ENCODE peak calls at places on chromosomes 13 and 19, in six cellular contexts. C, T, N, R, J and Y are unnamed samples. For H3K36me3, the result is how much of the 10 kb centered on the place peaks cover.

GRCh38 chr19:28710278-28710677 is 502.7 kb downstream of the UQCRFS1 start:
- DNase-seq in C (peak), T (peak), N (peak), R (peak), J (no peak), Y (peak)

GRCh38 chr19:6393982-6394412 is 1.0 kb upstream of the GTF2F1 start:
- DNase-seq in C (no peak), T (no peak), N (no peak), R (peak), J (no peak), Y (no peak)

GRCh38 chr13:28564030-28564429 is 69.1 kb upstream of the FLT1 start:
- DNase-seq in C (no peak), T (no peak), N (no peak), R (peak), J (no peak), Y (no peak)

GRCh38 chr19:15323496-15324235 is 8.7 kb downstream of the BRD4 start:
- DNase-seq in C (peak), T (peak), N (peak), R (peak), J (no peak), Y (no peak)

GRCh38 chr19:41175825-41176734 is 16.9 kb upstream of the CYP2S1 start:
- DNase-seq in C (peak), T (peak), N (peak), R (peak), J (peak), Y (no peak)

GRCh38 chr13:41428155-41428554 is 29.2 kb upstream of the RGCC start:
- DNase-seq in C (peak), T (no peak), N (no peak), R (no peak), J (peak), Y (peak)

GRCh38 chr19:19502281-19502680 is 13.1 kb downstream of the TSSK6 start:
- DNase-seq in C (no peak), T (no peak), N (no peak), R (no peak), J (no peak), Y (no peak)

GRCh38 chr13:84446972-84447700 is 564.9 kb upstream of the SLITRK1 start:
- DNase-seq in C (peak), T (no peak), N (no peak), R (no peak), J (peak), Y (no peak)

GRCh38 chr19:44869728-44870470 is 21.2 kb upstream of the TOMM40 start:
- DNase-seq in C (no peak), T (peak), N (peak), R (no peak), J (no peak), Y (no peak)

GRCh38 chr13:81051873-81052272 is 710.9 kb upstream of the SPRY2 start:
- DNase-seq in C (peak), T (no peak), N (peak), R (no peak), J (no peak), Y (no peak)

GRCh38 chr19:15456441-15456840 is 6.7 kb upstream of the WIZ start:
- DNase-seq in C (no peak), T (no peak), N (no peak), R (no peak), J (no peak), Y (no peak)

GRCh38 chr13:30739646-30740642 is 4.6 kb downstream of the ALOX5AP start:
- DNase-seq in C (peak), T (peak), N (peak), R (peak), J (no peak), Y (no peak)

GRCh38 chr19:13762635-13763235 is 1.6 kb upstream of the MRI1 start:
- DNase-seq in C (no peak), T (no peak), N (no peak), R (no peak), J (peak), Y (no peak)

GRCh38 chr19:12574036-12574435 is 22.8 kb upstream of the ZNF564 start:
- DNase-seq in C (no peak), T (no peak), N (no peak), R (no peak), J (no peak), Y (no peak)

GRCh38 chr13:54647275-54647674 is 1618.7 kb downstream of the OLFM4 start:
- DNase-seq in C (no peak), T (no peak), N (no peak), R (no peak), J (no peak), Y (no peak)

GRCh38 chr19:40614595-40615411 is 13.6 kb downstream of the LTBP4 start:
- DNase-seq in C (peak), T (peak), N (peak), R (peak), J (peak), Y (peak)

GRCh38 chr19:17944301-17944700 is 11.5 kb downstream of the CCDC124 start:
- DNase-seq in C (no peak), T (peak), N (peak), R (peak), J (no peak), Y (no peak)

GRCh38 chr19:17522988-17523872 is 11.8 kb downstream of the PGLS start:
- DNase-seq in C (no peak), T (no peak), N (no peak), R (no peak), J (no peak), Y (no peak)

GRCh38 chr19:3494559-3494958 is 5.9 kb downstream of the DOHH start:
- DNase-seq in C (no peak), T (no peak), N (no peak), R (no peak), J (no peak), Y (no peak)
- H3K36me3 ChIP-seq in C (under half), T (under half), N (half or more), R (under half), J (under half), Y (under half)

GRCh38 chr19:31015778-31016177 is 333.5 kb downstream of the TSHZ3 start:
- DNase-seq in C (peak), T (no peak), N (no peak), R (no peak), J (no peak), Y (no peak)
- H3K23ac ChIP-seq in C (no peak), T (no peak), N (no peak), R (no peak), J (no peak), Y (no peak)

GRCh38 chr19:39427707-39428106 is 8.0 kb downstream of the RPS16 start:
- DNase-seq in C (no peak), T (no peak), N (peak), R (no peak), J (peak), Y (no peak)

GRCh38 chr19:39425744-39426143 is 10.0 kb downstream of the RPS16 start:
- DNase-seq in C (no peak), T (no peak), N (peak), R (no peak), J (no peak), Y (no peak)

GRCh38 chr19:39430675-39431593 is 4.8 kb downstream of the RPS16 start:
- DNase-seq in C (peak), T (peak), N (peak), R (peak), J (peak), Y (no peak)

GRCh38 chr19:39426170-39426569 is 9.6 kb downstream of the RPS16 start:
- DNase-seq in C (no peak), T (no peak), N (peak), R (no peak), J (no peak), Y (no peak)

DNA sequence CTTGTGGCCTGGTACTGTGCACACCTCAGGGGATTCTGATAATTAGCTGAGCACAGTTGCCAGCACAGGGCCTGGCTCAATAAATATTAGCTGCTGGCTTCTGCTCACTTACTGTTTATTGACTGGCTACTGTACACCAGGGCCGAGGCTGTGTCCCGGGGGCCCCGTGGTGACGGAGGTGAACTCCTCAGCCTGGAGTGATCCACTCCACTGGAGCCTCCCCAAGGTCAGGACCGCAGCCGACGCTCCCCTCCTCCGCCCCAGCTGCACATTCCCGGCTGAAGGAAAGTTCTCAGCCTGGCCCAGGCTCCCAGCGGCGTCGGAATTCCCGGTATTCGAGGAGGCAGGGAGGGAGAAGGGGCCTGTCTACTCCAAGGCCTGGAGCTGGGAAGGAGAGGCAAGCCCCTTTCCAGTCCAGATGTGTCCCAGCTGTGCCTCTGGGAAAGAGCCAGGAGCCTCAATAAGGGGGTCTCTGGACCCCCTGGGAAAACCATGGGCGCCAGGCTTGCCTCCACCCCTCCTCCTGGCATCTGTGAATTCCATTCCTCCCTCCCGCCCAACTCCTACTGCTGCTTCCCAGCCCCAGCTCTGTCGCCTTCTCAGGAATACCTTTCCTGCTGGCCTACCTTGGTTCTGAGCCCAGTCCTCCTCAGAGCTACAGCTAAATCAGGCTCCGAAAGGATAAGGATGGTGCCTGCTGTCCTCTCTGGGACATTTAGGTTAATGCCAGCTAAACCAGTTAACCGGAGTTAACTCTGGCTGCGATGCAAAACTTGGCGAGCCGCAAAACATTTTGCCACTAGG is 7.2 kb downstream of the RPS16 start:
- DNase-seq in C (peak), T (peak), N (peak), R (peak), J (peak), Y (peak)
- H3K9ac ChIP-seq in C (peak), T (peak), N (peak), R (no peak), J (no peak), Y (no peak)

GRCh38 chr13:114031631-114032030 is 57.8 kb upstream of the C13orf46 start:
- DNase-seq in C (no peak), T (no peak), N (no peak), R (no peak), J (no peak), Y (no peak)

GRCh38 chr13:114034481-114034891 is 60.6 kb upstream of the C13orf46 start:
- DNase-seq in C (no peak), T (peak), N (no peak), R (no peak), J (no peak), Y (no peak)

GRCh38 chr13:114032121-114032799 is 58.4 kb upstream of the C13orf46 start:
- DNase-seq in C (peak), T (peak), N (peak), R (no peak), J (no peak), Y (no peak)

GRCh38 chr13:114035186-114035582 is 61.3 kb upstream of the C13orf46 start:
- DNase-seq in C (no peak), T (no peak), N (no peak), R (no peak), J (no peak), Y (no peak)

GRCh38 chr13:114033541-114034315 is 59.9 kb upstream of the C13orf46 start:
- DNase-seq in C (no peak), T (no peak), N (no peak), R (no peak), J (no peak), Y (no peak)
- H3K36me3 ChIP-seq in C (under half), T (under half), N (half or more), R (under half), J (under half), Y (under half)

GRCh38 chr19:49665301-49666119 is at the start of the genes BCL2L12 and IRF3:
- DNase-seq in C (peak), T (peak), N (peak), R (peak), J (peak), Y (peak)
- H3K23ac ChIP-seq in C (peak), T (peak), N (peak), R (no peak), J (no peak), Y (peak)